ENCODE peak calls at places on chromosomes 13 and 19, in six cellular contexts. X is tibial nerve, K is K562, V is A549, I is suprapubic skin, M is ovary. W is an unnamed sample.

GRCh38 chr19:663682-664117 is 686 bp upstream of the RNF126 start:
- DNase-seq in X (no peak), K (no peak), V (no peak), I (no peak), M (no peak), W (no peak)

GRCh38 chr13:101453784-101454201 is 1.3 kb downstream of the ITGBL1 start:
- DNase-seq in X (no peak), K (no peak), V (no peak), I (no peak), M (peak), W (no peak)

GRCh38 chr19:12784871-12785430 is 6.3 kb upstream of the JUNB start:
- DNase-seq in X (no peak), K (no peak), V (no peak), I (no peak), M (no peak), W (no peak)

GRCh38 chr19:29268721-29269483 is 56.0 kb upstream of the UQCRFS1 start:
- DNase-seq in X (no peak), K (no peak), V (no peak), I (peak), M (no peak), W (no peak)

GRCh38 chr19:15091918-15092753 is 10.1 kb downstream of the OR1I1 start:
- DNase-seq in X (no peak), K (peak), V (no peak), I (no peak), M (peak), W (no peak)

GRCh38 chr13:50892162-50892944 is 17.2 kb upstream of the RNASEH2B start:
- DNase-seq in X (no peak), K (no peak), V (no peak), I (no peak), M (no peak), W (no peak)

GRCh38 chr19:32862173-32862572 is 7.4 kb downstream of the SLC7A9 start:
- DNase-seq in X (no peak), K (no peak), V (no peak), I (peak), M (no peak), W (no peak)

GRCh38 chr13:99057310-99057975 is 79.6 kb upstream of the DOCK9 start:
- DNase-seq in X (no peak), K (no peak), V (peak), I (no peak), M (no peak), W (no peak)

GRCh38 chr19:39813264-39813998 is 20.5 kb downstream of the DYRK1B start:
- DNase-seq in X (no peak), K (no peak), V (no peak), I (no peak), M (no peak), W (peak)

GRCh38 chr19:3095375-3096191 is 1.4 kb downstream of the GNA11 start:
- DNase-seq in X (no peak), K (no peak), V (no peak), I (peak), M (no peak), W (no peak)

GRCh38 chr19:43913383-43913782 is 21.7 kb downstream of the ZNF45 start:
- DNase-seq in X (no peak), K (no peak), V (no peak), I (no peak), M (no peak), W (no peak)

GRCh38 chr13:40408602-40409001 is 257.8 kb downstream of the FOXO1 start:
- DNase-seq in X (no peak), K (no peak), V (no peak), I (no peak), M (no peak), W (peak)

DNA sequence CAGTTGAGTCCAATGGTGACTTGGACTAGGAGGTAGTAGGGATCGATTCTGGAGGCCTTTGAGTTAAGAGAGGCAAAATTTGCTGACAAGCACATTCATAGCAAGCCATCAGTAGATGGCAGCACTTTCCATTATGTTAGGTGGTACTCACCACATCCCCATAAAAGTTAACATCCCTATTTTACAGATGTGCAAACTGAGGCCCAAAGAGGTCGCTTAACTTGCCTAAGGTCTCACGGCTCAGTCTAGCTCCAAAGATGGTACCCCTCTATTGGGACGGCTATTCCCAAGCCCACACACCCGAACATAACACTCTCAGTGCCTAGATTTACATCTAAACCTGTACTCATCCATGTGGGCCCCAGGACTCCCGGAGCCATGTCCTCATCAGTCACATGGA is 21.5 kb upstream of the FOSB start:
- DNase-seq in X (no peak), K (no peak), V (no peak), I (no peak), M (no peak), W (no peak)
- TF ChIP-seq CTCF in X (no peak), K (peak), V (peak), I (no peak), M (no peak), W (peak)

GRCh38 chr13:82187227-82187626 is 1695.0 kb downstream of the SLITRK1 start:
- DNase-seq in X (no peak), K (no peak), V (no peak), I (no peak), M (no peak), W (no peak)
- TF ChIP-seq EP300 in X (no peak), K (no peak), V (no peak), I (no peak), M (no peak), W (no peak)

GRCh38 chr19:45640849-45641273 is 1.7 kb upstream of the EML2 start:
- DNase-seq in X (no peak), K (peak), V (no peak), I (no peak), M (peak), W (no peak)

GRCh38 chr19:45636902-45637301 is 2.3 kb downstream of the EML2 start:
- DNase-seq in X (no peak), K (no peak), V (no peak), I (no peak), M (no peak), W (no peak)

GRCh38 chr19:45637890-45638667 is 1.1 kb downstream of the EML2 start:
- DNase-seq in X (no peak), K (no peak), V (no peak), I (no peak), M (no peak), W (no peak)

GRCh38 chr19:45641274-45642105 is 2.3 kb upstream of the EML2 start:
- DNase-seq in X (peak), K (peak), V (peak), I (peak), M (peak), W (peak)

GRCh38 chr19:45638930-45639729 is at the start of gene EML2:
- DNase-seq in X (no peak), K (peak), V (peak), I (peak), M (peak), W (no peak)
- TF ChIP-seq POLR2A in X (no peak), K (peak), V (peak), I (no peak), M (no peak), W (no peak)

GRCh38 chr13:79398915-79399314 is 7.1 kb downstream of the RBM26 start:
- DNase-seq in X (no peak), K (no peak), V (no peak), I (no peak), M (no peak), W (no peak)

GRCh38 chr13:79402074-79402635 is 3.9 kb downstream of the RBM26 start:
- DNase-seq in X (no peak), K (no peak), V (no peak), I (no peak), M (no peak), W (no peak)

GRCh38 chr13:79403113-79403512 is 2.9 kb downstream of the RBM26 start:
- DNase-seq in X (no peak), K (no peak), V (no peak), I (no peak), M (no peak), W (no peak)

GRCh38 chr13:79402679-79403078 is 3.4 kb downstream of the RBM26 start:
- DNase-seq in X (no peak), K (no peak), V (no peak), I (no peak), M (no peak), W (no peak)

DNA sequence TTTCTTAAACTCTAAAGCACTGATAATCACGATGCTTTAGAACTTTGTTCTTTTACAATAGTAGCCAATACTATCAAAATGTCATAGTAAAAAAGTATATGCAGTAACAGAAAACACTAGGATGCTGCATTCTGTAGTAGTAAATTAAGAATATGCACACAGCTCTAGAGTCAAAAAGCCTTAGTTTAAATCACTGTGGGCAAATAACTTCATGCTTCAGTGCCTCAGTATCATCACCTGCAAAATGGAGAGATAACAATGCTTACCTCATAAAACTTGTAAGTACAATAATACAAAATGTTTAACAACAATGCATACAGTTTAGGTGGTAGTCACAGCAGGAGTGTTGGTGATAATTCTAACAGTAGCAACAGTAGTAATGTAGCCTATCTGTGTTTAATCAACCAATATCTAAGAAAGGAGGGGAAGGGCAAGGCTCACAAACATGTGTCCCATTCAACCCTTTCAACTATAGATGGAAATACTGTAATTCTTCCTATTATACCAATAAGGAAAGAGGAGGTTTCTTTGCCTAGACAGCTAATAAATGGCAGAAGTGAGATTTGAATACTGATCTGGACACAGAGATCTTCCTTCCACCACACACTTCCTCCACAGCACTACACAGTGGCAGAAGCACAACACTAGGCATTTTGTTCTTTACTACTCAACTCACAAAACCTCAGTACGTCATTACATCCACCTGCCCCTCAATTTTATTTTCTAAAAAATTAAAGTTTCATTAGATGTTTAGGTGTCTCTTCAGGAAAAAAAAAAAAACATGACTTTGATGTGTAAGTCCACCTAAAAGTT is 4.6 kb downstream of the RBM26 start:
- DNase-seq in X (no peak), K (no peak), V (no peak), I (no peak), M (no peak), W (no peak)
- TF ChIP-seq CTCF in X (no peak), K (no peak), V (no peak), I (no peak), M (no peak), W (no peak)

DNA sequence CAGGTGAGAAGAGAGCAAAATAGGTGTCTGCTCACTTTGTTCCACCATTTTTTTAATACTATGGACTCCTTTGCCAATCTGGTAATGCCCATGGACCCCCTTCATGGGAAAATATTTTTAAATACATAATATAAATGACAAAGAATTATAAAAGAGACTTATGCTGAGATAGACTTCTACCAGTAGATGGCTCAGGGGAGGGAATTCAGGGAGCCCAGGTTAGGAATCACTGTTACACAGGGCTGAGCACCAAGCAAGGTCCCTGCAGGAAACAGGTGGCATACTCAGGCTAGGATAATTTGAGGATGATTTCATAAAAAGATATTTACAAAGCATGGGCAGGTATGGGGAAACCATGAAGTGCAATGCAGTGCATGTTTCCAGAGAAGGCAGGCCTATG is 525.9 kb downstream of the FGF9 start:
- DNase-seq in X (no peak), K (no peak), V (no peak), I (no peak), M (no peak), W (peak)
- TF ChIP-seq EP300 in X (no peak), K (no peak), V (no peak), I (no peak), M (no peak), W (no peak)

GRCh38 chr13:45332831-45333219 is 8.2 kb downstream of the TPT1 start:
- DNase-seq in X (no peak), K (no peak), V (no peak), I (no peak), M (no peak), W (no peak)

GRCh38 chr13:45335397-45336024 is 5.5 kb downstream of the TPT1 start:
- DNase-seq in X (no peak), K (no peak), V (no peak), I (no peak), M (no peak), W (no peak)

GRCh38 chr13:45336025-45336800 is 4.8 kb downstream of the TPT1 start:
- DNase-seq in X (no peak), K (no peak), V (no peak), I (no peak), M (no peak), W (no peak)

GRCh38 chr13:45333251-45333972 is 7.6 kb downstream of the TPT1 start:
- DNase-seq in X (no peak), K (no peak), V (no peak), I (no peak), M (no peak), W (no peak)

DNA sequence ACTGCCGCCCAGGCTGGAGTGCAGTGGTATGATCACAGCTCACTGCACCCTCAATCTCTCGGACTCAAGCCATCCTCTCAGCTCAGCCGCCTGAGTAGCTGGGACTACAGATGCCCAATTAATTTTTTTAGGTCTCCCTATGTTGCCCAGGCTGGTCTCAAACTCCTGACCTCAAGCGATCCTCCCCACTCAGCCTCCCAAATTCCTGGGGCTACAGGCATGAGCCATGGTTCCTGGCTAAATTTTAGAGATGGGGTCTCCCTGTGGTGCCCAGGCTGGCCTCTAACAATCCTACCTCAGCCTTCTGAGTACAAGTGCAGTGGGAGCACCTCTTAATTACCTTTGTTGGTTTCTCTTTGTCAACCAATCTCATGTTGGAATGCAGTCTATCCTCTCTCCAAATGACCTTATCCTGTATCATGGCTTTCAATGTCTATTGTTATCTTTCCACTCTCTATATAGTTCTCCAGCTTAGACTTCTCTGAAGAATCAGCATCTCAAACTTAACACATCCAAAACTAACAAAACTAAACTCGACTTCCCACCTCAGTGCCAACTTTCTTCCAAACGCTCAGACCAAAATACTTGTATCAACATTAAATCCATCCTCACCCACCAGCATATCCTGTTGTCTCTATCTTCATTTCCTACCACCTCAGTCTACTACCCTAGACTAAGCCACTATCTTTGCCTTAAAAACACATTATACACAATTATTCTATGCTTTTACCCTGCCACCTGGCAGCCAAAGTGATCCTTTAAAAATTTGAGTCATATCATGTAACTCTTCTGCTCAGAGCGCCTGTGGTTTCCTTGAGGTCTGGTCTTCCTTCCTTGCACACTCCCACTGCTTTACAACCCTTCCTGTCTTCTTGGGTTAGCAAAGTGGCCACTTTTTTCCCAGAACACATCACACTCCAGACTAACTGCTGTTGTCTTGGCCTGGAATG is 6.7 kb downstream of the TPT1 start:
- DNase-seq in X (no peak), K (no peak), V (no peak), I (no peak), M (no peak), W (no peak)
- TF ChIP-seq POLR2A in X (no peak), K (peak), V (no peak), I (no peak), M (no peak), W (no peak)

GRCh38 chr19:54211214-54211613 is 10.6 kb downstream of the RPS9 start:
- DNase-seq in X (no peak), K (no peak), V (no peak), I (peak), M (no peak), W (no peak)
- TF ChIP-seq CTCF in X (no peak), K (no peak), V (no peak), I (no peak), M (no peak), W (no peak)

GRCh38 chr19:18430417-18431144 is 7.4 kb downstream of the ISYNA1 start:
- DNase-seq in X (no peak), K (no peak), V (no peak), I (no peak), M (peak), W (no peak)

GRCh38 chr19:18428173-18428836 is 9.1 kb downstream of the SSBP4 start:
- DNase-seq in X (no peak), K (no peak), V (no peak), I (no peak), M (no peak), W (no peak)

GRCh38 chr19:18427752-18428131 is 8.5 kb downstream of the SSBP4 start:
- DNase-seq in X (no peak), K (no peak), V (no peak), I (no peak), M (no peak), W (no peak)

GRCh38 chr19:18429717-18430416 is 8.1 kb downstream of the ISYNA1 start:
- DNase-seq in X (no peak), K (no peak), V (no peak), I (no peak), M (peak), W (no peak)

GRCh38 chr19:18428837-18429674 is 8.9 kb downstream of the ISYNA1 start:
- DNase-seq in X (no peak), K (peak), V (peak), I (no peak), M (peak), W (no peak)
- TF ChIP-seq EP300 in X (no peak), K (peak), V (no peak), I (no peak), M (no peak), W (no peak)

DNA sequence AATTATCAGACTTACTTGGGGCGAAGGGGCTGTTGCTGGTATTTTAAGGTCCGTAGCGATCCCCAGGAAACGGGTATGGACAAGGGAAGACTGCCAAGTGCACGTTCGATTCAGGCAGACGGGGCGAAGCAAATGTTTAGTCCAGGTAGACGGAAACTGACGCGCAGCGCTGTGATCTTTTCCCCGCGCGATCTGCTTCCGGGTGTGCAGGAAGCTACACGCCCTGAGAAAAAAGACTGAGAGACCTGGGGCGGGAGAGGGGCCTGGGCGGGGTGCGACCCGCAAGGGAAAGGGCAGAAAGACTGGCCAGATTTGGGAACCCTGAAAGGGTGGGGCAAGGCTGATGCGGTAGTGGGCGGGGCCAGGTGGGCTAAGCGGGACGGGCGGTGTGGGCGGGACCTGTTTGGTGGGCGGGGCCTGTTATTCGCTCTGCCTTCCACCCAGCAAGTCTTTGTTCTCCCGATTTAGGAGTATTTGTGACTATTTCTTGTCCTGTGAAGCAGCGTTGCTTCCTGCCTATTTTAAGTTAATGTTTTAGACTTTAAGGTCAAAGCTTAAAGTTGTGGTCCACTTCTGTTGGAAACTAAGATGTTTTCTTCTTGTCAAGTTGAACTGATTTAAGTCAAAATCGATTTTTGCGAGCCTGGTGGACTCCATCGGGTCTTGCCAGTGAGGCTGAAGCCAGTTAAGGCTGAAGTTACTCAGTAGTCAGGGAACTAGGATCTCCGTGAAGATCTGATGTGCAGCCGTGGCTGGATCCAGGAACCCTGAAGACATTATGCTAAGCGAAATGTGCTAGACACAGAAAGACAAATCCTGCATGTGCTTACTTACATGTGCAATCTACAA is at the start of gene ZNF836:
- DNase-seq in X (peak), K (peak), V (peak), I (peak), M (peak), W (peak)
- TF ChIP-seq POLR2A in X (no peak), K (no peak), V (no peak), I (no peak), M (no peak), W (no peak)

DNA sequence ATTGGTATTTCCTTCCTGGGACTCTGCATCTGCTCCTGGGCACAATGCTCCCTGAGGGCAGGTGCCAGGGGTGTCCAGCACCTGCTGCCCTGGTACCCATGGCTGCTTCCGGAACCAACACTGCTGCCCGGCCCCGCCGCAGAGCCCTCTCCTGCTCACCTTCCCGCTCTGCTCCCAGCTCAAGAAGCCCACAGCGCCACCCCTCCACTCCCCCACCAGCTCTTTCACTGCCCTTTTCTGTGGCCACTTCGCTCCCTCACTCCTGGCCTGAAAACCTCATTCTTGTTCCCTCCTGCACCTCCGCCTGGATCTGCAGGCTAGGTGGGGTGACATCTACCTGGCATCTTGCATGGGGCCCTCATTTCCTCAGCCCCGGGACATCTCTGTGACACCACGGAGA is 6.4 kb downstream of the ZNF787 start:
- DNase-seq in X (no peak), K (no peak), V (no peak), I (no peak), M (no peak), W (no peak)
- TF ChIP-seq CTCF in X (no peak), K (no peak), V (no peak), I (no peak), M (no peak), W (no peak)